ENCODE peak calls at places on chromosomes 7 and 10, in six cellular contexts. I is trophoblast cell, Z is mesenchymal stem cell, X is mesendoderm, F is IMR-90, U is neuronal stem cell. T is an unnamed sample.

GRCh38 chr10:110460111-110460809 is 37.4 kb upstream of the DUSP5 start:
- DNase-seq in Z (no peak), U (no peak), X (no peak), I (no peak), F (peak), T (no peak)

GRCh38 chr7:155808551-155809331 is 3.5 kb downstream of the SHH start:
- DNase-seq in I (no peak), X (peak), Z (no peak), U (no peak), F (no peak), T (no peak)

GRCh38 chr10:119542357-119542989 is at the start of gene RGS10:
- DNase-seq in U (peak), I (peak), X (peak), Z (peak), F (peak), T (no peak)

GRCh38 chr10:20004087-20004523 is 187.9 kb downstream of the PLXDC2 start:
- DNase-seq in U (no peak), F (peak), I (peak), X (no peak), Z (peak), T (no peak)

GRCh38 chr7:115352375-115352774 is 430.5 kb downstream of the MDFIC start:
- DNase-seq in I (peak), U (no peak), Z (peak), F (peak), X (no peak), T (no peak)

GRCh38 chr7:111357691-111358090 is 204.6 kb downstream of the IMMP2L start:
- DNase-seq in I (peak), F (peak), Z (peak), U (no peak), X (no peak), T (no peak)

GRCh38 chr10:80204193-80204714 is 1.1 kb downstream of the ANXA11 start:
- DNase-seq in F (no peak), Z (peak), U (no peak), I (peak), X (peak), T (no peak)

GRCh38 chr10:3438608-3439007 is 266.0 kb upstream of the PITRM1 start:
- DNase-seq in Z (no peak), I (no peak), U (no peak), X (no peak), F (no peak), T (no peak)

GRCh38 chr10:29798876-29799690 is 164.3 kb upstream of the SVIL start:
- DNase-seq in X (no peak), Z (no peak), F (no peak), I (no peak), U (no peak), T (no peak)

GRCh38 chr7:127900735-127901685 is 130.2 kb downstream of the LRRC4 start:
- DNase-seq in I (no peak), F (no peak), U (peak), Z (no peak), X (peak), T (no peak)

GRCh38 chr7:34488766-34489165 is 169.3 kb upstream of the NPSR1 start:
- DNase-seq in I (no peak), X (peak), Z (no peak), U (no peak), F (no peak), T (no peak)

GRCh38 chr10:29525762-29526161 is 109.0 kb downstream of the SVIL start:
- DNase-seq in X (no peak), U (no peak), Z (no peak), F (no peak), I (no peak), T (no peak)

GRCh38 chr7:121401896-121402295 is 5.8 kb upstream of the FAM3C start:
- DNase-seq in X (no peak), I (no peak), Z (no peak), U (no peak), F (no peak), T (no peak)

GRCh38 chr7:15685358-15686181 is 913 bp downstream of the MEOX2 start:
- DNase-seq in U (peak), I (no peak), X (peak), Z (peak), F (peak), T (no peak)

GRCh38 chr10:43198682-43199005 is 60.4 kb downstream of the CSGALNACT2 start:
- DNase-seq in Z (no peak), F (no peak), I (peak), U (no peak), X (no peak), T (no peak)

GRCh38 chr10:102675151-102675886 is 31.0 kb downstream of the TRIM8 start:
- DNase-seq in X (no peak), U (no peak), Z (peak), I (no peak), F (no peak), T (no peak)

GRCh38 chr10:88949912-88950664 is 2.5 kb downstream of the ACTA2 start:
- DNase-seq in F (no peak), Z (no peak), X (no peak), I (no peak), U (no peak), T (no peak)

GRCh38 chr10:14645239-14645960 is 129.3 kb downstream of the FAM107B start:
- DNase-seq in X (no peak), Z (no peak), U (no peak), I (no peak), F (no peak), T (no peak)

GRCh38 chr7:133887459-133887858 is 239.7 kb upstream of the LRGUK start:
- DNase-seq in I (no peak), Z (no peak), F (peak), X (no peak), U (no peak), T (no peak)

GRCh38 chr10:117222552-117223412 is 18.1 kb upstream of the SLC18A2 start:
- DNase-seq in X (no peak), I (no peak), Z (no peak), U (no peak), F (no peak), T (no peak)

GRCh38 chr7:12771378-12771877 is 84.0 kb downstream of the ARL4A start:
- DNase-seq in I (no peak), U (peak), F (peak), X (peak), Z (no peak), T (no peak)

GRCh38 chr7:39624202-39624807 is 933 bp downstream of the RALA start:
- DNase-seq in F (no peak), X (peak), U (peak), Z (peak), I (peak), T (no peak)

GRCh38 chr10:93073539-93074136 is at the start of gene CYP26A1:
- DNase-seq in X (peak), Z (no peak), U (no peak), I (peak), F (no peak), T (peak)

GRCh38 chr7:78716876-78717275 is 736.6 kb downstream of the MAGI2 start:
- DNase-seq in I (peak), U (no peak), X (peak), F (no peak), Z (no peak), T (no peak)

GRCh38 chr7:155405399-155406318 is 52.3 kb upstream of the EN2 start:
- DNase-seq in F (no peak), X (peak), I (no peak), U (no peak), Z (no peak), T (peak)

GRCh38 chr10:73998623-73999622 is 1.0 kb downstream of the VCL start:
- DNase-seq in F (peak), X (peak), I (peak), Z (peak), U (peak), T (peak)

GRCh38 chr10:103451091-103451801 is 924 bp downstream of the CALHM2 start:
- DNase-seq in I (peak), X (peak), F (no peak), Z (no peak), U (no peak), T (no peak)

GRCh38 chr10:69335063-69335587 is 56.8 kb downstream of the HK1 start:
- DNase-seq in X (no peak), I (peak), U (no peak), Z (peak), F (no peak), T (no peak)

GRCh38 chr7:112889834-112890438 is 99.7 kb upstream of the TMEM168 start:
- DNase-seq in F (no peak), U (no peak), X (peak), I (peak), Z (no peak), T (no peak)

GRCh38 chr10:47257396-47258120 is 42.4 kb upstream of the GDF10 start:
- DNase-seq in F (peak), U (no peak), I (no peak), Z (peak), X (no peak), T (peak)

GRCh38 chr10:17453035-17453376 is 1.4 kb downstream of the ST8SIA6 start:
- DNase-seq in X (no peak), Z (no peak), F (no peak), I (no peak), U (no peak), T (no peak)

GRCh38 chr7:135232720-135233119 is 918 bp upstream of the STRA8 start:
- DNase-seq in I (no peak), U (no peak), X (peak), F (no peak), Z (no peak), T (no peak)

GRCh38 chr10:8365935-8366911 is 311.7 kb downstream of the GATA3 start:
- DNase-seq in I (peak), Z (peak), X (peak), U (no peak), F (peak), T (no peak)

GRCh38 chr10:51083280-51083986 is 9.1 kb downstream of the PRKG1 start:
- DNase-seq in F (peak), Z (peak), U (no peak), I (no peak), X (peak), T (no peak)

GRCh38 chr7:14020339-14020900 is 31.0 kb upstream of the ETV1 start:
- DNase-seq in U (no peak), Z (no peak), F (peak), X (no peak), I (no peak), T (no peak)

DNA sequence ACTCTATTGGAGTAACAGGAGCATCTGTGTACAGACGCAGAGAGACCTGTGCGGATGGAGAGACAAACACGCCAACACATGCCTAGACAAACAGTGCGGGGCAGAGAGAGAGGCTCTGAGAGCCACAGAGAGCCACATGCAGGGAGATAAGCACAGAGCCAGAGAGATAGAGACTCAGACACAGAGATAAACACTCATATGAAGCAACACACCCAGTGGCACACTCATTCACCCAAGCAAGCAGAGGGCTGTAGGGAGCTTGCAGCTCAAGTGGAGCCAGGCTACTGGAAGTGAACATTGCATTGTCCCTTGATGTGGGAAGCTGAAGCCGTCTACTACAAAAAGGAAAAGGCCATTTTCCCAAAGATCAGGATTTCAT is 46.6 kb upstream of the PODXL start:
- DNase-seq in F (no peak), Z (no peak), I (no peak), U (no peak), X (no peak), T (no peak)
- H3K4ac ChIP-seq in F (no peak), Z (no peak), I (no peak), U (no peak), X (peak), T (peak)

DNA sequence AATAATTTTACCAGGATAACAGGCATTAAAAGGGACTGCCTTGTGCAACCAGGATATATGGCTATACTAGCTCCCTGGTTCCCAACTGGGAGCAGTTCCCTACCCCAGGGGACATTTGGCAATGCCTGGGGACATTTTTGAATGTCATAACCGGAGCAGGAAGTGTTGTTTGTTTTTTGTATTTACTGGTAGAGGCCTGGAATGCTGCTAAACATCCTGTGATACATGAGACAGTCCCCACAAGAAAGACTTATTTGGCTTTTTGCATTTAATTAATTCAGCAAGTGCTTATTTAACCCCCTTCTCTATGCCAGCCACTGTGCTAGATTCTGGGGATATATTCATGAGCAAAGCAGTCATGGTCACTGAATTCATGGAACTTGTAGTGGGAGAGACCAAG is 181.2 kb downstream of the BBS9 start:
- DNase-seq in Z (no peak), I (no peak), F (no peak), U (no peak), X (no peak), T (no peak)
- H3K4ac ChIP-seq in Z (no peak), I (no peak), F (no peak), U (no peak), X (no peak), T (no peak)

DNA sequence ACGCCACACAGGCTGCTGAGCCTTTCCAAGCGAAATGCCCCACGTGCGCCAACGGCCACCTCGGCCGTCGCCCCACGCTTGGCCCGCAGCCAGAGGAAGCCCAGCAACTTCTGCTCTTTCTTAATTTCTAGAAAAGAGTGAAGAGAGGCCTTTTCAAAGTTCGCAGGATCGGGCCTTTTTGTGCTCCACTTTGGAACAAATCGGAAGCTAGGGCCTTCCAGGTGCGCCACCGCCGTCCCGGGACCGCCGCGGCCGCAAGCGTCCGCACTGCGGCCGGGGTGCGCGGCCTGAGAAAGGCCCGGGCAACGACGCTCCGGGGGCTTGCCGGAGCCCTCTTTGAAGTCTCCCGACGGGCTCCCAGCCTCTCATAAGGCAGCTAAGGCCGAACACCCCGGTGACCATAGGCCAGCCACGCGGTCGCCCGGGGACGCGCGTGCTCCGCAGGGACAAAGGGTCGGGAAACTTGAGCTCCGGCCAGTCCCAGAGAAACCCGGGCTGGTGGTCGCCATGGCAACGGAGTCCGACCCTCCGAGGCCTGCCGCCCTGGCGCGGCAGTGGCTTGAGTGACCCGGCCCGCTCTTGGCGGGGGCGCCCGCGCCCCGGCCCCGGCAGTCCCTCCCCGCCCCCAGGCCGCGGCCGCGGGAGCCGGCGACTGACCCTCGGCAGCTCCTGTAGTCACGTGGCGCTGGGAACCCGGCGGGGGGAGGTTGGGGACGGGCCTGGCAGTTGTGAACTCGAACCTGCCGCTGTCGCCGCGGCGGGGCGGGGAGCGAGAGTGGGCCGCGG is at the start of gene REPIN1:
- DNase-seq in Z (peak), I (peak), X (peak), U (peak), F (peak), T (no peak)
- H3K4ac ChIP-seq in Z (peak), I (peak), X (peak), U (peak), F (peak), T (peak)

DNA sequence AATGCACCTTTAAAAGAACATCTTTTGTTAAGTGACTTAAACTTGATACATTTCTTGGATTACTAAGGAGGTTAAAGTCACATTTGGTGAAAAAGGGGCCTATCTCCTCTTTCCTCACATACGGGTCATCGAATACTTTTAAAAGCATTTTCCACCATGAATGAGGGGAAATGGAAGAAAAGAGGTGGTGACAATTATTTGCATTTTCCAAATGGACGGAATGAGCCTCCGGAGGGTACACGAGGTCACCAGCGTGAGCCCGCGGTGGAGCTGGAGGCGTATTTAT is 1.0 kb upstream of the BMPR1A start:
- DNase-seq in X (no peak), Z (no peak), F (no peak), I (no peak), U (no peak), T (no peak)
- H3K4ac ChIP-seq in X (no peak), Z (peak), F (peak), I (no peak), U (no peak), T (no peak)

T was measured in H1.